ENCODE peak calls at places on chromosomes 11 and 22, in five cellular contexts. A is activated naive CD4-positive, alpha-beta T cell; G is SHP77 treated with DMSO at 0.1 percent for 48 hours; H is AG09309; L is immature natural killer cell. E is an unnamed sample.
A peak's percentile ranks its signal among the peaks of the same experiment; 100 is the strongest.

GRCh38 chr11:65425105-65425970 is 2.7 kb downstream of the NEAT1 start:
- DNase-seq in A (no peak), G (no peak), H (peak; percentile 38), L (peak; percentile 94), E (peak; percentile 75)

GRCh38 chr11:97814325-97814959 is 1206.3 kb upstream of the CNTN5 start:
- DNase-seq in A (no peak), G (no peak), H (no peak), L (no peak), E (no peak)

GRCh38 chr11:65611028-65611757 is 2.8 kb downstream of the MAP3K11 start:
- DNase-seq in A (no peak), G (no peak), H (no peak), L (no peak), E (peak; percentile 77)

GRCh38 chr11:8360086-8360828 is 96.6 kb upstream of the LMO1 start:
- DNase-seq in A (no peak), G (no peak), H (no peak), L (no peak), E (no peak)

GRCh38 chr11:57417056-57417455 is 9.9 kb downstream of the SLC43A3 start:
- DNase-seq in A (no peak), G (no peak), H (peak; percentile 41), L (no peak), E (no peak)

GRCh38 chr11:250740-251299 is 14.0 kb downstream of the PSMD13 start:
- DNase-seq in A (peak; percentile 64), G (no peak), H (no peak), L (peak; percentile 70), E (peak; percentile 57)

GRCh38 chr22:36914383-36914752 is 940 bp downstream of the CSF2RB start:
- DNase-seq in A (no peak), G (no peak), H (no peak), L (no peak), E (no peak)

GRCh38 chr22:42610211-42610610 is 4.5 kb downstream of the POLDIP3 start:
- DNase-seq in A (no peak), G (no peak), H (no peak), L (no peak), E (no peak)

GRCh38 chr22:19002684-19003038 is 66.6 kb upstream of the PRODH start:
- DNase-seq in A (no peak), G (no peak), H (no peak), L (no peak), E (no peak)

GRCh38 chr22:45893516-45893915 is 83.4 kb downstream of the WNT7B start:
- DNase-seq in A (no peak), G (no peak), H (no peak), L (no peak), E (no peak)

GRCh38 chr11:98455500-98456186 is 565.1 kb upstream of the CNTN5 start:
- DNase-seq in A (no peak), G (no peak), H (no peak), L (no peak), E (no peak)

GRCh38 chr11:75475767-75476650 is 43.0 kb upstream of the KLHL35 start:
- DNase-seq in A (no peak), G (no peak), H (no peak), L (no peak), E (no peak)

GRCh38 chr22:42080287-42080686 is 787 bp downstream of the SMDT1 start:
- DNase-seq in A (no peak), G (no peak), H (no peak), L (no peak), E (no peak)

GRCh38 chr11:121112498-121113455 is 11.7 kb downstream of the TECTA start:
- DNase-seq in A (no peak), G (peak; percentile 45), H (peak; percentile 37), L (peak; percentile 30), E (peak; percentile 49)

GRCh38 chr11:44568706-44569473 is 3.4 kb downstream of the CD82 start:
- DNase-seq in A (peak; percentile 50), G (no peak), H (peak; percentile 67), L (peak; percentile 71), E (peak; percentile 92)

GRCh38 chr11:7527029-7527428 is 13.2 kb downstream of the PPFIBP2 start:
- DNase-seq in A (no peak), G (no peak), H (no peak), L (peak; percentile 40), E (no peak)

GRCh38 chr22:43276311-43276710 is 66.9 kb downstream of the SCUBE1 start:
- DNase-seq in A (no peak), G (no peak), H (no peak), L (no peak), E (no peak)

GRCh38 chr22:21760640-21761039 is 25.0 kb upstream of the YPEL1 start:
- DNase-seq in A (no peak), G (no peak), H (peak; percentile 65), L (peak; percentile 66), E (no peak)

GRCh38 chr11:104301776-104302175 is 137.8 kb upstream of the PDGFD start:
- DNase-seq in A (no peak), G (no peak), H (no peak), L (no peak), E (no peak)

GRCh38 chr11:8503872-8504491 is 90.0 kb downstream of the STK33 start:
- DNase-seq in A (no peak), G (no peak), H (no peak), L (no peak), E (no peak)

GRCh38 chr11:100939581-100939980 is 190.0 kb downstream of the PGR start:
- DNase-seq in A (no peak), G (no peak), H (no peak), L (no peak), E (no peak)

GRCh38 chr22:19758896-19759458 is 1.6 kb upstream of the TBX1 start:
- DNase-seq in A (no peak), G (no peak), H (no peak), L (no peak), E (no peak)

GRCh38 chr11:64661146-64661545 is 61.9 kb downstream of the NRXN2 start:
- DNase-seq in A (no peak), G (no peak), H (peak; percentile 41), L (no peak), E (no peak)

GRCh38 chr11:67492069-67492727 is 9.4 kb downstream of the AIP start:
- DNase-seq in A (no peak), G (no peak), H (no peak), L (no peak), E (no peak)

E was measured in AML-193.